ENCODE peak calls at places on chromosomes 11 and 22, in four cellular contexts. R is HCT116, G is breast epithelium, Y is IMR-90. W is an unnamed sample. For H3K4me1, the result is how much of the 10 kb centered on the place peaks cover.

GRCh38 chr11:46416656-46417055 is 25.1 kb upstream of the CHRM4 start:
- DNase-seq in R (no peak), G (no peak), Y (no peak), W (no peak)

GRCh38 chr22:31861226-31861840 is 83.0 kb upstream of the YWHAH start:
- DNase-seq in R (no peak), G (no peak), Y (peak), W (no peak)

GRCh38 chr22:19943665-19944026 is 2.0 kb upstream of the TXNRD2 start:
- DNase-seq in R (no peak), G (no peak), Y (peak), W (no peak)

GRCh38 chr22:32341122-32341740 is 16.4 kb upstream of the RFPL3 start:
- DNase-seq in R (no peak), G (no peak), Y (no peak), W (no peak)

GRCh38 chr11:99199336-99199735 is 178.6 kb downstream of the CNTN5 start:
- DNase-seq in R (no peak), G (no peak), Y (no peak), W (no peak)

GRCh38 chr11:111097191-111097590 is 148.3 kb upstream of the POU2AF2 start:
- DNase-seq in R (peak), G (peak), Y (peak), W (no peak)

GRCh38 chr11:24567380-24567779 is 70.5 kb downstream of the LUZP2 start:
- DNase-seq in R (no peak), G (no peak), Y (no peak), W (no peak)

GRCh38 chr11:2213384-2213842 is 41.8 kb upstream of the TH start:
- DNase-seq in R (no peak), G (peak), Y (no peak), W (peak)

GRCh38 chr22:38120359-38121110 is 10.1 kb upstream of the BAIAP2L2 start:
- DNase-seq in R (no peak), G (no peak), Y (no peak), W (no peak)

GRCh38 chr11:7667460-7667859 is 5.8 kb downstream of the CYB5R2 start:
- DNase-seq in R (no peak), G (no peak), Y (peak), W (no peak)

GRCh38 chr11:128731041-128731663 is 37.3 kb downstream of the FLI1 start:
- DNase-seq in R (no peak), G (no peak), Y (no peak), W (peak)
- TF ChIP-seq POLR2A in R (no peak), G (no peak), Y (no peak), W (no peak)

DNA sequence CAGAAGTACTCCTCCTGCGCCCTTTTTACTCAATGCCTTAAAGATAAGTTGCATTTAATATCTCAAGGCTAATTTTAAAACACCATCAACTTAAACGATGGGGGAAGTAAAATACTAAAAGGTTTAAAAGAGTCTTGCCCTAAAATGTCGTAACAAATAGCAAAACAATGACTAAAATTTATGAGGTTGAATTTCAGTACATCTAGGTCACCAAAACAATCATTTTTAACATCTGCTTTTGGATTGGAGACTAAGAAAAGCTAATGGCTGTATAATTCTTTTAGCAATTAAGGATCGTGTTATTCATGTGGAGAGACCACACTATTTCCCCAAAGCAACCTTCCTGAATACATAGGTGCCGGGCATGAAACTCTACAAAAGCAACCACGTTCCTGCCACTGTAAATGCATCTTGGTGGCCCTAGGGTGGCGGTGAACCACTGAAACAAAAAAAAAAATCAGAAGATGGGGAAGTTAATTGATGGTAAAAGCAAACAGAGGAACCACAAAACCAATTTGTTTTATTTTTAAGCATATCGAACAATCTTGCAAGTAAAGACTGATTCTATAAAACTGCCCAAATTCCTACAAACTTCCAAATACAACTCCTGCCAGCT is 45.8 kb downstream of the CELF1 start:
- DNase-seq in R (no peak), G (no peak), Y (no peak), W (no peak)
- H3K4me1 ChIP-seq in R (under half), G (under half), Y (under half), W (under half)

DNA sequence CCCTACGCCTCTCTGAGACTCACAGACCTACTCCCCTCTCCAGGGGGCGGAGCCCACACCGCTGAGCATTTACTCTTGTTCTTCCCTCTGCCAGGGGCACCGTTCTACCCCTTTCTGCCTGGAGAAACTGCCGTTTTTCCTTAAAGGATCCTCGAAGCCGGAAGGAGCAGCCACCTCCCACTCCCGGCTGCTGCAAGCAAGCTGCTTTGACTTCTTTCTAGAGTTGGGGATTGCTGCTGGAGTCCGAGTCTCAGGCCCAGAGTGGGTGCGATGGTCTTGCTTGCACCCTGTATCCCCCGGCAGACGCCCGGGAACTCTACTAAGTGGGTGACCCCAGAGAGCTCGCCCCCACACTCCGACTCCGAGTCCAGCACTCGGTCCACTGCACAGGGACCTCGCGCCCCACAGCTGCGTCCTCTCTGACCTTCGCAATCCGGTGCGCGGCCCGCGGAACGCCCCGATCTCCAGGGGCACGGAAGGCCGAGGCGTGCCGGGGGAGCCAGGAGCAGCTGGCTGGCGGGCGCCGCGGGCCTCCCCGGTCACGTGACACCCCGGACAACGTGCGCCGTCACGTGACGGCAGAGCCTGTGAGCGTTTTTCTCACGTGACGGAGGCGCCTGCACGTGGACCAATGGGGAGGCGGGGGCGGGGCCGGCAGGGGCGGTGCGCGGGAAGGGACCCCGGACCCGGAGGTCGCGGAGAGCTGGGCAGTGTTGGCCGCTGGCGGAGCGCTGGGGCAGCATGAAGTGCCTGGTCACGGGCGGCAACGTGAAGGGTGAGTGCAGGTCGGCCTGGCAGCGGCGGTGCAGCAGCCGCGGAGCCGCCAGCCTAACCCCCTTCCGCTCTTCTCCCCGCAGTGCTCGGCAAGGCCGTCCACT is at the start of gene RAD9A:
- DNase-seq in R (peak), G (peak), Y (peak), W (peak)
- TF ChIP-seq POLR2A in R (no peak), G (peak), Y (peak), W (peak)

GRCh38 chr11:114152785-114153184 is 93.3 kb downstream of the ZBTB16 start:
- DNase-seq in R (no peak), G (no peak), Y (no peak), W (no peak)

GRCh38 chr11:114151631-114152030 is 92.1 kb downstream of the ZBTB16 start:
- DNase-seq in R (no peak), G (no peak), Y (no peak), W (no peak)

GRCh38 chr11:114152162-114152561 is 92.7 kb downstream of the ZBTB16 start:
- DNase-seq in R (no peak), G (no peak), Y (no peak), W (no peak)

GRCh38 chr11:114154271-114155047 is 94.9 kb downstream of the ZBTB16 start:
- DNase-seq in R (no peak), G (peak), Y (no peak), W (no peak)

DNA sequence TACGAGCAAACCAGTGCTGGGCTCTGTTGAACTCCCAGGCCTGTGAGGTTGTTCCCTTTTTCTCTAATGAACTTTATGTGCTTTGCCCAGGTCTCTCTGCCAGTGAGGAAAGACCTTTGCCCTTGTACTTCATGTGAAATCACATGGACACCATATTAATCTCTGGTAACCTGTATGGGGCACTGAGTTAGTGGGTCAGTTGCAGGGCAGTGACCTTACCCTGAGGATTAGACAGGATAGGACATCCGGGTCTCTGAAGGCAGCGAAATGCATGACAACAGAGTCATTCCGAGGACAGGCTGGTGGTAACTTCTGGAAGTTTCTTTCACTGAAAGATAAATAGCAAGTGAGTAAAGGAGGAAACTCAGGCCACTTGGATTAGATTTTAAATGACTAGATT is 93.7 kb downstream of the ZBTB16 start:
- DNase-seq in R (no peak), G (no peak), Y (no peak), W (peak)
- H3K4me1 ChIP-seq in R (under half), G (under half), Y (under half), W (half or more)